ENCODE peak calls at places on chromosomes 7 and 10, in nine cellular contexts. H, R, P, E, G, C, N, J and X are unnamed samples.

GRCh38 chr10:97731346-97732051 is 5.4 kb upstream of the ZFYVE27 start:
- DNase-seq in J (peak), N (peak), H (peak), R (no peak), C (peak), E (no peak), P (peak), G (peak), X (peak)

GRCh38 chr7:84611391-84611790 is 416.8 kb upstream of the SEMA3A start:
- DNase-seq in R (no peak), J (no peak), H (no peak), P (no peak), G (no peak), N (no peak), E (no peak), C (no peak), X (no peak)

GRCh38 chr7:24284699-24285506 is 913 bp downstream of the NPY start:
- DNase-seq in C (no peak), P (no peak), R (no peak), G (no peak), J (no peak), N (no peak), H (no peak), E (no peak), X (no peak)

GRCh38 chr7:28093617-28094232 is 86.9 kb downstream of the JAZF1 start:
- DNase-seq in E (peak), P (peak), J (peak), N (peak), H (peak), G (peak), C (peak), R (no peak), X (peak)

GRCh38 chr10:132839061-132839460 is 53.1 kb upstream of the NKX6-2 start:
- DNase-seq in J (no peak), C (peak), E (peak), N (no peak), P (no peak), R (no peak), G (no peak), H (no peak), X (no peak)

GRCh38 chr10:107914450-107915276 is 750.2 kb upstream of the SORCS1 start:
- DNase-seq in R (no peak), J (no peak), H (no peak), E (no peak), N (no peak), G (no peak), C (no peak), P (no peak), X (peak)

GRCh38 chr7:78191475-78192079 is 393.0 kb downstream of the PHTF2 start:
- DNase-seq in G (no peak), J (no peak), C (no peak), E (no peak), P (no peak), R (no peak), H (no peak), N (no peak), X (no peak)

GRCh38 chr7:604038-604883 is 84.6 kb upstream of the PDGFA start:
- DNase-seq in C (peak), R (peak), P (peak), J (peak), N (no peak), E (peak), G (no peak), H (peak), X (peak)

GRCh38 chr10:43120948-43121290 is 17.3 kb upstream of the CSGALNACT2 start:
- DNase-seq in E (peak), N (no peak), R (no peak), C (no peak), H (peak), G (peak), P (no peak), J (no peak), X (no peak)